ENCODE peak calls at places on chromosome 3, in five cellular contexts. G is A549, N is sigmoid colon, T is tibial nerve, L is ovary. E is an unnamed sample.

GRCh38 chr3:143480306-143480852 is 360.8 kb downstream of the CHST2 start:
- DNase-seq in L (no peak), G (no peak), N (no peak), T (no peak), E (no peak)

GRCh38 chr3:143433787-143434378 is 314.3 kb downstream of the CHST2 start:
- DNase-seq in T (no peak), L (no peak), N (no peak), G (no peak), E (no peak)

GRCh38 chr3:150379469-150379868 is 28.6 kb upstream of the TSC22D2 start:
- DNase-seq in G (no peak), N (no peak), L (no peak), T (no peak), E (no peak)

GRCh38 chr3:62558549-62559112 is 185.3 kb upstream of the FEZF2 start:
- DNase-seq in G (peak), L (no peak), T (no peak), N (no peak), E (no peak)

GRCh38 chr3:28077566-28077965 is 163.9 kb upstream of the CMC1 start:
- DNase-seq in G (no peak), T (peak), L (no peak), N (no peak), E (no peak)

GRCh38 chr3:128173849-128174248 is 20.6 kb downstream of the EEFSEC start:
- DNase-seq in L (no peak), N (no peak), T (no peak), G (no peak), E (no peak)

GRCh38 chr3:152607179-152607578 is 227.8 kb upstream of the P2RY1 start:
- DNase-seq in L (no peak), N (no peak), G (no peak), T (no peak), E (no peak)

GRCh38 chr3:171140246-171140645 is 113.7 kb upstream of the SLC2A2 start:
- DNase-seq in L (no peak), G (no peak), N (no peak), T (no peak), E (no peak)

GRCh38 chr3:33915796-33916589 is 117.6 kb downstream of the PDCD6IP start:
- DNase-seq in L (no peak), G (peak), N (no peak), T (no peak), E (no peak)

GRCh38 chr3:89617706-89618105 is 510.3 kb downstream of the EPHA3 start:
- DNase-seq in N (no peak), L (no peak), T (no peak), G (no peak), E (no peak)

GRCh38 chr3:42600958-42601675 is 631 bp downstream of the NKTR start:
- DNase-seq in L (peak), G (peak), N (peak), T (peak), E (peak)

GRCh38 chr3:89560546-89560945 is 453.1 kb downstream of the EPHA3 start:
- DNase-seq in N (no peak), L (no peak), G (no peak), T (no peak), E (no peak)

GRCh38 chr3:123344175-123344908 is 104.5 kb downstream of the ADCY5 start:
- DNase-seq in G (no peak), L (no peak), T (no peak), N (peak), E (no peak)

GRCh38 chr3:43302116-43302880 is 16.0 kb downstream of the SNRK start:
- DNase-seq in N (no peak), T (no peak), G (no peak), L (no peak), E (no peak)

GRCh38 chr3:141471160-141471559 is 15.7 kb upstream of the RASA2 start:
- DNase-seq in N (no peak), T (no peak), L (no peak), G (no peak), E (no peak)

GRCh38 chr3:188937389-188937788 is 234.4 kb upstream of the TPRG1 start:
- DNase-seq in L (no peak), T (no peak), N (no peak), G (no peak), E (no peak)

GRCh38 chr3:131458653-131459052 is 44.1 kb downstream of the MRPL3 start:
- DNase-seq in N (no peak), G (no peak), L (no peak), T (no peak), E (no peak)

GRCh38 chr3:74523811-74524210 is 90.6 kb downstream of the CNTN3 start:
- DNase-seq in L (no peak), N (no peak), G (no peak), T (no peak), E (no peak)

GRCh38 chr3:31704651-31705179 is 172.0 kb downstream of the STT3B start:
- DNase-seq in L (no peak), N (no peak), T (no peak), G (peak), E (peak)

GRCh38 chr3:30358871-30359270 is 247.5 kb upstream of the TGFBR2 start:
- DNase-seq in T (no peak), N (no peak), G (no peak), L (no peak), E (no peak)

GRCh38 chr3:140972833-140973232 is 31.2 kb downstream of the SLC25A36 start:
- DNase-seq in N (no peak), T (no peak), L (no peak), G (no peak), E (no peak)

GRCh38 chr3:129310111-129310601 is 31.5 kb downstream of the HMCES start:
- DNase-seq in L (no peak), T (no peak), N (no peak), G (no peak), E (no peak)

GRCh38 chr3:3705090-3705775 is 94.0 kb upstream of the LRRN1 start:
- DNase-seq in T (no peak), N (no peak), G (no peak), L (no peak), E (no peak)

GRCh38 chr3:149023951-149024350 is 32.6 kb downstream of the GYG1 start:
- DNase-seq in N (no peak), G (no peak), T (no peak), L (no peak), E (no peak)

GRCh38 chr3:54928056-54928770 is at the start of gene LRTM1:
- DNase-seq in L (no peak), G (no peak), N (no peak), T (no peak), E (no peak)

GRCh38 chr3:186633481-186633880 is 6.7 kb upstream of the FETUB start:
- DNase-seq in G (no peak), T (no peak), L (no peak), N (no peak), E (no peak)

GRCh38 chr3:126180477-126181397 is at the start of gene ALDH1L1:
- DNase-seq in L (peak), N (peak), T (peak), G (no peak), E (peak)

GRCh38 chr3:158725348-158725966 is 6.8 kb downstream of the RARRES1 start:
- DNase-seq in L (peak), N (peak), G (peak), T (peak), E (no peak)

GRCh38 chr3:146747928-146748327 is 142.8 kb upstream of the PLSCR5 start:
- DNase-seq in N (no peak), T (no peak), L (no peak), G (no peak), E (no peak)

GRCh38 chr3:50523170-50523865 is 19.9 kb upstream of the CACNA2D2 start:
- DNase-seq in N (no peak), T (no peak), L (no peak), G (no peak), E (no peak)

GRCh38 chr3:108215876-108216275 is 6.3 kb downstream of the IFT57 start:
- DNase-seq in L (no peak), G (no peak), N (no peak), T (no peak), E (no peak)

GRCh38 chr3:87706176-87706575 is 352.6 kb downstream of the CGGBP1 start:
- DNase-seq in G (no peak), N (no peak), L (no peak), T (no peak), E (no peak)

GRCh38 chr3:54891540-54891897 is 36.3 kb downstream of the LRTM1 start:
- DNase-seq in L (peak), T (peak), G (peak), N (peak), E (peak)

GRCh38 chr3:64462203-64463120 is 225.3 kb downstream of the ADAMTS9 start:
- DNase-seq in N (no peak), T (no peak), L (no peak), G (no peak), E (no peak)

GRCh38 chr3:25582242-25582641 is 82.5 kb downstream of the TOP2B start:
- DNase-seq in N (no peak), L (no peak), G (peak), T (no peak), E (no peak)

GRCh38 chr3:133937061-133937686 is 41.5 kb upstream of the RAB6B start:
- DNase-seq in N (peak), G (no peak), T (no peak), L (peak), E (peak)

GRCh38 chr3:146241523-146242240 is 9.2 kb downstream of the PLSCR4 start:
- DNase-seq in N (no peak), L (peak), G (no peak), T (no peak), E (no peak)

GRCh38 chr3:71102111-71103039 is 481.2 kb downstream of the FOXP1 start:
- DNase-seq in N (no peak), T (no peak), G (no peak), L (no peak), E (no peak)

GRCh38 chr3:3023106-3023505 is 87.1 kb downstream of the IL5RA start:
- DNase-seq in N (no peak), L (no peak), G (no peak), T (no peak), E (no peak)

DNA sequence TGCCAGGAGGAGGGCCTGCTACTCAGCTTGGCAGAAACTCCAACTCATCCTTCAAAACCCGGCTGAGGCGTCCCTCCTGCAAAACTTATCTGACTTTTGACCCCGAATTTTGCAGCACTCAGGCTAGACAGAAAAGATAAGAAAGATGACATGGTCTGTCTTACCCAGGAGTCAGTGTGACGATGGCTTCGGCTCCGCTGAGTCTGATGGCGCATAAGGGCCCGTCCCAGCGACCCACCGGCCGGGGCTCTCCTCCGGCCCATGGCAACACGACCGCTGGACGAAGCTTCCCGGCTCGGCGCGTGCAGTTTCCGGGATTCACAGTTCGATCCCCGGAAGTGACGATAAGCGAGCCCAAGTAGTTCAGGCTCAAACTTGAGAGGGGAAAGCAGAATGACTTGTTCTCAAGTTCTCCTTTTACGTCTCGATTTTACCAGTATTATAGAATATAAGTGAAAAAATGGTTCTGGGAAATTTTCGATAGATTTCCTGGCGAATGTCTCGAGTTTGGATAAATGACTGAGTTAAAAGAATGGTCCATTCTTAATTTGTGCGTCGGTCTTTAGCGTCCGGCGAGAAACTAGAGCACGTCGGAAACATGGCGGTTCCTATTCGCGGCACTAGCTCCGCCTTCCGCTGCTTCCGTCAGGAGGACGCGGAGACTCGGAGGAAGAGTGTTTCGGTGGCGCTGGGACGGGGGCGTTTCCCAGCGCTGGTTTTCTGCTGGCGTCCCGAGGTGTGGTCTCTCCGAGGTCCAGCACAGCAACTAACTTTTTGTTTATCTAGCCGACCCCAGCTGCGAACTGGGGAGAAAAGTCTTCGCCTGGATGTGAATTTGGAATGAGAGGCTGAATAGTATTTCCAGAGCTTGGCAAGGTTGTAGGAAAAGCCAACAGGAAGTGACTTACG is at the start of gene LSG1:
- DNase-seq in N (peak), T (peak), L (peak), G (peak), E (peak)
- TF ChIP-seq EP300 in N (no peak), T (peak), L (no peak), G (no peak), E (no peak)

GRCh38 chr3:183584914-183585280 is 29.4 kb upstream of the KLHL6 start:
- DNase-seq in T (no peak), L (no peak), N (no peak), G (no peak), E (no peak)
- TF ChIP-seq EP300 in T (no peak), L (no peak), N (no peak), G (no peak), E (no peak)

DNA sequence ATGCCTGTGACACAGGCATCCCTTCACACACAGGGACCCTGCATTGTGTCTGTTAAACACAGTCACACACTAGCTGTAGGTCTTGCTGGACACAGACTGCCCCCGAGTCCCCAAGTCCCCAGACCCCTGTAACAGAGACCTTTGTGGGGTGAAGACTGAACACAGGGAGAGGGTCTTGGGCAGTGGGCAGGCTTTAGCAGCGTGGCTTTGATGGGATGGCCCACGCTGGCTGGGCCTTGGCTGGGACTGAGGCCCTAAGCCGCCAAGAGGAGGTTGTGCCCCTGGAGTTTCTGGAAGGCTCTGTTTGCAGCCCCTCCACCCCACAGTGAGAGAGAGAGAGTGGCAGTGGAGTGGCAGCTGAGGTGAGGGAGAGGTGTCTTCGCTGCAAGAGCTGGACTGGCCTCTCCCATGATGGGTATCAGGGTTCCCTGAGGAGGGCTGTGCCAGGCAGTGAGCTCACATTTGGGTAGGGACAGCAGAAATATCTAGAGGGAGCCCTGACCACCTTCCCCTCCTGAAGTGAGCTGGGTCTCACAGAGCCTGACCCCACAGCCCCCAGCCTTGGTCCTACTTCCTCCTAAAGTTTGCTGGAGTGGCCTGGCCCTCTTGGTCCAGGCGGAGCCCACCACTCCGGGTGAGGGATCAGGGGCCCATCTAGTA is 635 bp upstream of the VILL start:
- DNase-seq in N (peak), T (no peak), G (no peak), L (no peak), E (peak)
- TF ChIP-seq EP300 in N (no peak), T (no peak), G (no peak), L (no peak), E (no peak)

DNA sequence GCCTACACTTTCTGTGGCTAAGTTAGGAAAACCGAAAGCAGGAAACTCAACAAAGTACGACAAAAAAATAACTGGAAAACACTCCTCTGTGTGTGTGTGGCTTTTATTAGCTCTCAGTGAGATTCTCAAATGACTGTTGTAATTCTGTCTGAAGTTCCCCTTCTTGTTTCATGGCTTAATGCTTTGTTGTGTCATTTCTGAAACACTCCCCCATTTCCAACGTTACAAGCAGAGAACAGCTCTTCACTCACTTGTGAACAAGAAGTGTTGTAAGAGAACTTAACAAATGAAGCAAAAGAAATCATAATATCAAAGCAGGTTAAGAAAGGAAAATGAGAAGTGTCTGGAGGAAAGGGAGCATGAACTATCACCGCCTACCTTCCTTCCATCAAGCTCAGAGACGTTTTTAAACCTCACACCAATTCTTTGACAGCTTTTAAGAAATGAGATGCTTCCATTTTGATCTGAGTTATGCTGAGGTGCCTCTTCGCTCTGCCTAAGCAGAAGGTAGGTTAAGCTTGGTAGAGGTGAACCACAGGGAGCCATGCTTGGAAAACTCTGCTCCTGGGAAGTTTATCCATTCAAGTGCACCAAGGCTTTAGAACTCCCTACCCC is 12.4 kb upstream of the SEC62 start:
- DNase-seq in T (no peak), L (no peak), N (no peak), G (no peak), E (no peak)
- TF ChIP-seq EP300 in T (no peak), L (no peak), N (no peak), G (no peak), E (no peak)

DNA sequence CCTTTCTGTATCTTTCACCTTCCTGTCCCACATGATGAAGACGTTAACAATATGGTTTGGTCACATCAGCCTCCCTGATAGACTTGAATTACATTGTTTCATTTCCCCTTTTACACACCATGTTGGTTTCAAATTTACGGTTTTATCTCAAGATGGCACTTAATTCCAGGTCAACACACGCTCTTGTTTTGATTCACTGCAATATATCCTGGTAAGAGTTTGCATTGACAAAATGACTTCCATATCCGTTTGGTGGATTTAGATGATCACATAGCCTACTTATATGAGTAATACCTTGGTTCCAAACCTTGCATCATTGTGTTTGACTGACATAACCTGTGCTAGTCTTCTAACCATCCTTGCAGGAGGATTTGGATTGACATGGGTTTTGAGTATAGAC is 499.4 kb downstream of the ROBO1 start:
- DNase-seq in L (no peak), N (no peak), T (no peak), G (no peak), E (no peak)
- TF ChIP-seq EP300 in L (no peak), N (no peak), T (no peak), G (no peak), E (no peak)

GRCh38 chr3:53161345-53161819 is 373 bp downstream of the PRKCD start:
- DNase-seq in T (no peak), N (peak), G (peak), L (peak), E (no peak)

GRCh38 chr3:53161820-53162671 is 1.0 kb downstream of the PRKCD start:
- DNase-seq in T (no peak), N (no peak), G (peak), L (peak), E (no peak)

GRCh38 chr3:53159415-53160135 is 1.4 kb upstream of the PRKCD start:
- DNase-seq in T (no peak), G (no peak), N (no peak), L (no peak), E (peak)

GRCh38 chr3:53160335-53160659 is 712 bp upstream of the PRKCD start:
- DNase-seq in G (no peak), N (no peak), T (no peak), L (no peak), E (no peak)

GRCh38 chr3:53160660-53161344 is at the start of gene PRKCD:
- DNase-seq in G (peak), L (peak), N (peak), T (peak), E (peak)
- TF ChIP-seq EP300 in G (no peak), L (no peak), N (no peak), T (peak), E (no peak)

E was measured in stomach.